ENCODE peak calls at places on chromosomes 3 and 15, in nine cellular contexts. L, C, S, G, U, P, A, V and Z are unnamed samples.

GRCh38 chr15:74548236-74548635 is 7.2 kb downstream of the ARID3B start:
- DNase-seq in C (no peak), A (no peak), U (no peak), S (no peak), G (no peak), V (no peak), L (no peak), P (no peak), Z (no peak)

GRCh38 chr15:68298882-68299381 is 21.4 kb downstream of the FEM1B start:
- DNase-seq in V (no peak), P (no peak), U (no peak), A (peak), L (no peak), S (no peak), G (no peak), C (peak), Z (no peak)

GRCh38 chr3:139655880-139656279 is 21.9 kb downstream of the NMNAT3 start:
- DNase-seq in L (no peak), C (peak), V (no peak), U (no peak), A (no peak), P (no peak), S (no peak), G (no peak), Z (no peak)

GRCh38 chr15:29522373-29523276 is 253.0 kb upstream of the NSMCE3 start:
- DNase-seq in P (no peak), L (no peak), V (no peak), G (no peak), A (peak), S (no peak), U (no peak), C (no peak), Z (no peak)

GRCh38 chr3:87006844-87007439 is 16.0 kb upstream of the VGLL3 start:
- DNase-seq in P (peak), L (no peak), G (peak), C (peak), A (no peak), S (no peak), U (no peak), V (no peak), Z (no peak)

GRCh38 chr3:174397848-174398247 is 461.3 kb upstream of the NAALADL2 start:
- DNase-seq in S (no peak), A (peak), V (no peak), P (peak), C (peak), U (no peak), L (no peak), G (peak), Z (no peak)

GRCh38 chr15:38672814-38673292 is 108.2 kb upstream of the RASGRP1 start:
- DNase-seq in G (no peak), P (no peak), A (no peak), L (no peak), C (no peak), S (no peak), V (no peak), U (no peak), Z (no peak)

GRCh38 chr15:67813104-67813634 is 12.1 kb upstream of the SKOR1 start:
- DNase-seq in P (no peak), V (no peak), C (no peak), S (no peak), G (no peak), A (no peak), L (no peak), U (no peak), Z (no peak)

GRCh38 chr3:184172681-184173373 is 1.8 kb upstream of the AP2M1 start:
- DNase-seq in S (no peak), G (peak), V (no peak), L (no peak), C (peak), A (no peak), P (peak), U (no peak), Z (no peak)

GRCh38 chr3:111919370-111920065 is 59.3 kb upstream of the ABHD10 start:
- DNase-seq in S (no peak), A (no peak), U (no peak), L (no peak), V (no peak), P (no peak), G (no peak), C (no peak), Z (no peak)

GRCh38 chr15:101314726-101315125 is 19.7 kb upstream of the SNRPA1 start:
- DNase-seq in A (no peak), C (no peak), U (no peak), P (no peak), S (no peak), L (no peak), V (no peak), G (no peak), Z (no peak)

GRCh38 chr15:73600413-73601050 is 32.7 kb downstream of the NPTN start:
- DNase-seq in G (peak), U (no peak), A (no peak), V (no peak), L (no peak), S (no peak), C (no peak), P (no peak), Z (no peak)

GRCh38 chr3:2792432-2792831 is 317.7 kb downstream of the IL5RA start:
- DNase-seq in A (no peak), L (no peak), G (no peak), P (no peak), V (no peak), C (no peak), S (no peak), U (no peak), Z (no peak)

GRCh38 chr3:4271834-4272233 is 31.3 kb upstream of the SETMAR start:
- DNase-seq in C (peak), L (no peak), S (no peak), A (peak), P (peak), G (peak), U (peak), V (no peak), Z (no peak)

GRCh38 chr3:81601707-81602305 is 159.6 kb downstream of the GBE1 start:
- DNase-seq in V (no peak), S (no peak), G (no peak), P (no peak), L (no peak), C (no peak), A (no peak), U (no peak), Z (no peak)

GRCh38 chr15:39735120-39735717 is 47.4 kb downstream of the FSIP1 start:
- DNase-seq in L (no peak), C (no peak), P (peak), V (no peak), U (no peak), S (no peak), A (no peak), G (no peak), Z (no peak)

GRCh38 chr3:71104090-71104489 is 479.4 kb downstream of the FOXP1 start:
- DNase-seq in U (no peak), P (peak), V (no peak), S (no peak), L (no peak), G (peak), A (no peak), C (peak), Z (no peak)

GRCh38 chr3:161253711-161254110 is 32.6 kb downstream of the NMD3 start:
- DNase-seq in G (no peak), U (no peak), S (no peak), P (no peak), L (no peak), C (peak), A (no peak), V (no peak), Z (no peak)

GRCh38 chr3:126355777-126356372 is 1.3 kb downstream of the KLF15 start:
- DNase-seq in C (peak), P (peak), V (peak), U (peak), L (no peak), S (peak), G (peak), A (peak), Z (peak)

GRCh38 chr15:88649286-88649733 is 10.5 kb downstream of the ISG20 start:
- DNase-seq in S (no peak), C (peak), P (peak), G (peak), A (no peak), U (no peak), V (peak), L (no peak), Z (peak)

GRCh38 chr3:41464401-41464800 is 265.1 kb downstream of the CTNNB1 start:
- DNase-seq in V (no peak), G (no peak), U (no peak), S (no peak), A (no peak), C (peak), P (peak), L (no peak), Z (no peak)

GRCh38 chr3:58532794-58533220 is 4.2 kb downstream of the ACOX2 start:
- DNase-seq in V (peak), A (peak), U (peak), L (peak), G (peak), C (peak), S (peak), P (peak), Z (peak)

GRCh38 chr3:101807884-101808283 is 28.9 kb downstream of the NXPE3 start:
- DNase-seq in L (no peak), G (no peak), S (no peak), A (no peak), U (no peak), V (no peak), C (no peak), P (no peak), Z (no peak)

GRCh38 chr3:148211725-148212124 is 486.0 kb upstream of the AGTR1 start:
- DNase-seq in V (no peak), A (no peak), S (no peak), U (no peak), G (peak), P (no peak), L (no peak), C (no peak), Z (no peak)

GRCh38 chr3:78322780-78323179 is 1282.9 kb downstream of the ROBO2 start:
- DNase-seq in P (no peak), V (no peak), S (no peak), G (no peak), C (no peak), U (no peak), A (no peak), L (no peak), Z (no peak)

GRCh38 chr3:72319202-72320095 is 528.8 kb downstream of the SHQ1 start:
- DNase-seq in P (peak), L (peak), V (no peak), A (no peak), G (no peak), S (no peak), U (no peak), C (peak), Z (no peak)

GRCh38 chr3:37402351-37402750 is 228.0 kb upstream of the LRRFIP2 start:
- DNase-seq in C (peak), V (no peak), P (no peak), U (no peak), L (no peak), A (no peak), S (no peak), G (no peak), Z (no peak)

GRCh38 chr3:14210843-14211594 is 32.4 kb downstream of the LSM3 start:
- DNase-seq in G (peak), S (no peak), P (peak), U (no peak), L (no peak), A (no peak), C (peak), V (no peak), Z (no peak)

GRCh38 chr3:143885803-143886427 is 37.6 kb upstream of the SLC9A9 start:
- DNase-seq in G (peak), S (no peak), C (peak), L (no peak), U (no peak), A (peak), V (no peak), P (peak), Z (peak)

GRCh38 chr3:128549283-128550112 is 56.5 kb upstream of the GATA2 start:
- DNase-seq in C (peak), A (no peak), L (no peak), S (no peak), G (peak), U (no peak), P (peak), V (no peak), Z (no peak)

GRCh38 chr3:10706156-10707088 is 109.6 kb upstream of the SLC6A11 start:
- DNase-seq in P (no peak), U (no peak), V (no peak), C (no peak), A (no peak), G (no peak), L (no peak), S (no peak), Z (no peak)

GRCh38 chr3:13705051-13705450 is 156.1 kb downstream of the FBLN2 start:
- DNase-seq in S (no peak), C (no peak), L (no peak), U (no peak), A (no peak), P (no peak), V (no peak), G (no peak), Z (no peak)

GRCh38 chr3:170485294-170485693 is 66.6 kb downstream of the CLDN11 start:
- DNase-seq in C (no peak), V (no peak), G (no peak), P (no peak), S (no peak), A (no peak), U (no peak), L (no peak), Z (no peak)

GRCh38 chr15:84398763-84399701 is 163.5 kb downstream of the GOLGA6L4 start:
- DNase-seq in U (no peak), P (no peak), L (no peak), A (no peak), C (no peak), G (no peak), S (no peak), V (no peak), Z (no peak)

GRCh38 chr3:120145498-120146285 is 51.4 kb upstream of the GSK3B start:
- DNase-seq in P (peak), G (peak), U (no peak), S (no peak), A (no peak), V (no peak), C (peak), L (no peak), Z (no peak)